ENCODE peak calls at places on chromosomes 2 and 18, in six cellular contexts. N is astrocyte of the spinal cord, M is GM12878, B is fibroblast of lung, R is brain microvascular endothelial cell, H is dorsolateral prefrontal cortex. G is an unnamed sample.

GRCh38 chr2:190412971-190413370 is 4.8 kb downstream of the MFSD6 start:
- DNase-seq in N (no peak), M (no peak), B (no peak), R (no peak), H (no peak), G (no peak)

GRCh38 chr2:36951574-36951973 is 14.8 kb downstream of the STRN start:
- DNase-seq in N (peak; percentile 2), M (no peak), B (peak; percentile 57), R (peak; percentile 16), H (no peak), G (peak; percentile 52)

GRCh38 chr2:176123847-176124273 is 1.3 kb downstream of the HOXD9 start:
- DNase-seq in N (no peak), M (no peak), B (no peak), R (no peak), H (no peak), G (no peak)

GRCh38 chr2:205424326-205424725 is 258.0 kb upstream of the NRP2 start:
- DNase-seq in N (no peak), M (no peak), B (no peak), R (no peak), H (no peak), G (no peak)

GRCh38 chr2:64525323-64525625 is 1.1 kb downstream of the AFTPH start:
- DNase-seq in N (peak; percentile 28), M (no peak), B (peak; percentile 37), R (peak; percentile 6), H (no peak), G (no peak)

GRCh38 chr2:100196786-100197494 is 54.5 kb upstream of the AFF3 start:
- DNase-seq in N (peak; percentile 56), M (no peak), B (peak; percentile 52), R (no peak), H (no peak), G (peak; percentile 30)

GRCh38 chr2:46122971-46123365 is 174.2 kb upstream of the EPAS1 start:
- DNase-seq in N (no peak), M (no peak), B (no peak), R (no peak), H (no peak), G (no peak)

GRCh38 chr2:210626849-210627248 is 70.5 kb downstream of the CPS1 start:
- DNase-seq in N (peak; percentile 23), M (no peak), B (peak; percentile 67), R (peak; percentile 37), H (no peak), G (no peak)

GRCh38 chr2:218366621-218367414 is 10.2 kb downstream of the CATIP start:
- DNase-seq in N (no peak), M (no peak), B (no peak), R (no peak), H (no peak), G (no peak)

GRCh38 chr2:212882626-212883025 is 268.8 kb downstream of the IKZF2 start:
- DNase-seq in N (no peak), M (no peak), B (no peak), R (no peak), H (no peak), G (no peak)

DNA sequence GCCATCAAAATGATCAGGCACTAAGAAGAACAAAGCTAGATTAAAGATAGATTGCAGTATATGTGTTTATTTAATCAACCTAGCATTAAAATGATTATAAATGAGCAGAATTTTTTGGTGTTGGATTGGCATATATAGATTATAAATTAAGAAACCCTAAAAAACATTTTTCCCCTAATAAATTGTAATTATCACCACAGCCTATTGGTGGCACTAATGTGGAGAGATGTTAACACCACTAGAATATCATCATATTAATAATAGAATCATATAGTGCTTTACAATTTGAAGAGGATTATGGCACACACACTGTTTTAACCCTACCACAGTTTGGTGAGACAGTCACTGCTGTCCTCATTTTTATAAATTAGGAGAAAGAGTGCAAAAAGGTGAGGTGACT is 112.4 kb upstream of the RND3 start:
- DNase-seq in N (no peak), M (no peak), B (no peak), R (no peak), H (no peak), G (no peak)
- TF ChIP-seq CTCF in N (no peak), M (no peak), B (no peak), R (no peak), H (no peak), G (peak; percentile 46)

GRCh38 chr2:27288610-27289009 is 6.4 kb downstream of the TRIM54 start:
- DNase-seq in N (no peak), M (no peak), B (no peak), R (no peak), H (no peak), G (no peak)

GRCh38 chr2:27296466-27296865 is 11.8 kb downstream of the UCN start:
- DNase-seq in N (no peak), M (no peak), B (no peak), R (no peak), H (no peak), G (no peak)

GRCh38 chr2:27294928-27295327 is 12.7 kb downstream of the TRIM54 start:
- DNase-seq in N (no peak), M (no peak), B (no peak), R (no peak), H (no peak), G (no peak)

GRCh38 chr2:27290571-27290970 is 8.3 kb downstream of the TRIM54 start:
- DNase-seq in N (no peak), M (no peak), B (no peak), R (no peak), H (no peak), G (no peak)

DNA sequence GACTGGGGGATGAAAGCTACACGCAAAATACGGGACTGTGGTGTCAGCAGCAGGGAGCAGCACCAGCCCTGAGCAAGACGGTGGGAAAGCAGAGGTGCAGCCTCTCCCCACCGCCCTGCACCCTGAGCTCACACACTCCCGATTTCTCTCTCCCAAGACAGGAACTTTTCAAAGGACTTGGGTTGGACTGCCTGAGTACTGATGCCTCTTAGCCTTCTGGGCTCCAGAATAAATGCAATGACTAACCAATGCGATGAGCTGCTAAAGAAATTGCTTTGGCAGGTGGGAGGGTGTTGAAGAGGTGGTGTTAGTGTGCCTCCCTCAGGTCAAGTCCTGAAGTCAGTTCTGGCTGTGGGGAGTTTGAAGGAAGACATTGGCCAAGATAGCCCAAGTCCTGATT is 9.6 kb downstream of the TRIM54 start:
- DNase-seq in N (no peak), M (no peak), B (no peak), R (no peak), H (no peak), G (no peak)
- TF ChIP-seq CTCF in N (no peak), M (no peak), B (no peak), R (no peak), H (no peak), G (no peak)

GRCh38 chr2:234996467-234997270 is 44.9 kb downstream of the SH3BP4 start:
- DNase-seq in N (peak; percentile 92), M (no peak), B (peak; percentile 97), R (peak; percentile 70), H (no peak), G (peak; percentile 45)
- TF ChIP-seq CTCF in N (peak; percentile 40), M (no peak), B (no peak), R (peak; percentile 56), H (no peak), G (peak; percentile 36)

GRCh38 chr2:185676316-185676715 is 62.3 kb upstream of the FSIP2 start:
- DNase-seq in N (no peak), M (no peak), B (no peak), R (no peak), H (no peak), G (no peak)
- TF ChIP-seq CTCF in N (no peak), M (no peak), B (no peak), R (peak; percentile 19), H (no peak), G (no peak)

GRCh38 chr18:73340135-73340934 is 472.5 kb upstream of the NETO1 start:
- DNase-seq in N (peak; percentile 60), M (peak; percentile 3), B (peak; percentile 79), R (peak; percentile 0), H (no peak), G (peak; percentile 46)
- TF ChIP-seq CTCF in N (no peak), M (no peak), B (no peak), R (no peak), H (no peak), G (no peak)

GRCh38 chr2:180657054-180657453 is 323.4 kb upstream of the UBE2E3 start:
- DNase-seq in N (peak; percentile 50), M (no peak), B (peak; percentile 90), R (peak; percentile 67), H (no peak), G (peak; percentile 70)
- TF ChIP-seq CTCF in N (no peak), M (no peak), B (no peak), R (no peak), H (no peak), G (no peak)

DNA sequence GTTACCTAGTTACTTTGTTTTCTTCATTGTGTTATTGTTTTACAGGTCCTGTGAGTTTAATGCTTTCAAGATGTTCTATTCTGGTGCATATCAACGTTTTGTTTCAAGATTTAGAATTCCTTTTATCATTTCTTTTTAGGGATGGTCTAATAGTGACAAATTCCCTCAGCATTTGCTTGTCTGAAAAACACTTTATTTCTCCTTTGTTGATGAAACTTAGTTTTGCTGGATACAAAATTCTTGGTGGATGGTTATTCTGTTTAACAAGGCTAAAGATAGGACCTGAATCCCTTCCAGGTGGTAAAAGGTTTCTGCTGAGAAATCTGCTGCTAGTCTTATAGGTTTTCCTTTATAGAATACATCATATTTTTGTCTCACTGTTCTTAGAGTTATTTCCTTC is 102.3 kb downstream of the RND3 start:
- DNase-seq in N (no peak), M (no peak), B (no peak), R (no peak), H (no peak), G (no peak)
- TF ChIP-seq CTCF in N (no peak), M (no peak), B (no peak), R (no peak), H (no peak), G (no peak)